ENCODE peak calls at places on chromosomes 1 and 21, in four cellular contexts. One of them, this sample, is unnamed.

GRCh38 chr1:78758493-78758892 is 108.9 kb downstream of the IFI44 start:
- DNase-seq in endothelial cell: no peak
- DNase-seq in GM03348: no peak
- DNase-seq in left lung: no peak
- DNase-seq in this sample: no peak

GRCh38 chr21:25640671-25641292 is 1.7 kb downstream of the JAM2 start:
- DNase-seq in left lung: no peak
- DNase-seq in endothelial cell: no peak
- DNase-seq in GM03348: no peak
- DNase-seq in this sample: no peak

GRCh38 chr1:89523597-89524368 is 846 bp upstream of the LRRC8B start:
- DNase-seq in left lung: peak; percentile 22
- DNase-seq in GM03348: peak; percentile 7
- DNase-seq in endothelial cell: no peak
- DNase-seq in this sample: peak; percentile 26

GRCh38 chr21:42614811-42615342 is 38.5 kb upstream of the PDE9A start:
- DNase-seq in left lung: no peak
- DNase-seq in endothelial cell: no peak
- DNase-seq in GM03348: no peak
- DNase-seq in this sample: no peak

GRCh38 chr1:54428838-54429513 is 22.8 kb upstream of the SSBP3 start:
- DNase-seq in left lung: no peak
- DNase-seq in endothelial cell: no peak
- DNase-seq in GM03348: no peak
- DNase-seq in this sample: no peak

GRCh38 chr21:26710155-26710554 is 135.1 kb downstream of the ADAMTS1 start:
- DNase-seq in endothelial cell: no peak
- DNase-seq in left lung: no peak
- DNase-seq in GM03348: no peak
- DNase-seq in this sample: no peak

GRCh38 chr1:210239295-210240155 is 6.9 kb downstream of the SERTAD4 start:
- DNase-seq in left lung: no peak
- DNase-seq in GM03348: peak; percentile 77
- DNase-seq in endothelial cell: peak; percentile 41
- DNase-seq in this sample: no peak

GRCh38 chr1:58748625-58749198 is 35.1 kb downstream of the JUN start:
- DNase-seq in endothelial cell: no peak
- DNase-seq in GM03348: no peak
- DNase-seq in left lung: no peak
- DNase-seq in this sample: no peak

GRCh38 chr1:2127181-2128145 is 67.1 kb downstream of the FAAP20 start:
- DNase-seq in endothelial cell: no peak
- DNase-seq in left lung: peak; percentile 84
- DNase-seq in GM03348: no peak
- DNase-seq in this sample: no peak

GRCh38 chr1:230087722-230088115 is 20.7 kb downstream of the GALNT2 start:
- DNase-seq in left lung: no peak
- DNase-seq in GM03348: no peak
- DNase-seq in endothelial cell: no peak
- DNase-seq in this sample: no peak

GRCh38 chr21:24205317-24205716 is 1402.0 kb downstream of the MRPL39 start:
- DNase-seq in endothelial cell: no peak
- DNase-seq in left lung: no peak
- DNase-seq in GM03348: no peak
- DNase-seq in this sample: no peak

GRCh38 chr1:94974824-94975223 is 47.9 kb upstream of the CNN3 start:
- DNase-seq in left lung: no peak
- DNase-seq in endothelial cell: no peak
- DNase-seq in GM03348: peak; percentile 67
- DNase-seq in this sample: no peak

GRCh38 chr1:155037043-155037442 is 3.4 kb downstream of the DCST1 start:
- DNase-seq in endothelial cell: no peak
- DNase-seq in GM03348: no peak
- DNase-seq in left lung: no peak
- DNase-seq in this sample: no peak

GRCh38 chr1:22428672-22429071 is 23.0 kb upstream of the ZBTB40 start:
- DNase-seq in GM03348: peak; percentile 71
- DNase-seq in endothelial cell: no peak
- DNase-seq in left lung: no peak
- DNase-seq in this sample: peak; percentile 27

GRCh38 chr1:88646852-88647645 is 37.0 kb upstream of the PKN2 start:
- DNase-seq in endothelial cell: no peak
- DNase-seq in GM03348: no peak
- DNase-seq in left lung: no peak
- DNase-seq in this sample: no peak

GRCh38 chr1:10114746-10115145 is 82.0 kb downstream of the UBE4B start:
- DNase-seq in endothelial cell: no peak
- DNase-seq in left lung: no peak
- DNase-seq in GM03348: no peak
- DNase-seq in this sample: no peak

GRCh38 chr1:4048076-4048475 is 148.0 kb upstream of the C1orf174 start:
- DNase-seq in left lung: peak; percentile 53
- DNase-seq in endothelial cell: no peak
- DNase-seq in GM03348: no peak
- DNase-seq in this sample: no peak

GRCh38 chr21:46150491-46151121 is 4.8 kb downstream of the FTCD start:
- DNase-seq in GM03348: no peak
- DNase-seq in left lung: peak; percentile 71
- DNase-seq in endothelial cell: no peak
- DNase-seq in this sample: no peak

GRCh38 chr1:39672551-39672947 is 642 bp upstream of the NT5C1A start:
- DNase-seq in endothelial cell: peak; percentile 44
- DNase-seq in left lung: no peak
- DNase-seq in GM03348: no peak
- DNase-seq in this sample: no peak

GRCh38 chr1:180911640-180912161 is 996 bp upstream of the KIAA1614 start:
- DNase-seq in GM03348: peak; percentile 58
- DNase-seq in left lung: no peak
- DNase-seq in endothelial cell: no peak
- DNase-seq in this sample: no peak

GRCh38 chr1:187032982-187033705 is 204.4 kb downstream of the PLA2G4A start:
- DNase-seq in GM03348: no peak
- DNase-seq in left lung: no peak
- DNase-seq in endothelial cell: no peak
- DNase-seq in this sample: no peak

GRCh38 chr1:213374369-213374768 is 323.3 kb downstream of the RPS6KC1 start:
- DNase-seq in GM03348: peak; percentile 82
- DNase-seq in left lung: no peak
- DNase-seq in endothelial cell: peak; percentile 87
- DNase-seq in this sample: peak; percentile 57

GRCh38 chr1:226730064-226730463 is 9.0 kb downstream of the ITPKB start:
- DNase-seq in GM03348: no peak
- DNase-seq in left lung: no peak
- DNase-seq in endothelial cell: no peak
- DNase-seq in this sample: no peak

GRCh38 chr1:169941982-169942830 is 48.5 kb upstream of the SCYL3 start:
- DNase-seq in GM03348: peak; percentile 20
- DNase-seq in endothelial cell: no peak
- DNase-seq in left lung: no peak
- DNase-seq in this sample: no peak

GRCh38 chr1:205920861-205921558 is 22.2 kb downstream of the SLC26A9 start:
- DNase-seq in GM03348: no peak
- DNase-seq in left lung: no peak
- DNase-seq in endothelial cell: no peak
- DNase-seq in this sample: no peak

GRCh38 chr21:35477622-35478021 is 428.5 kb upstream of the RUNX1 start:
- DNase-seq in left lung: no peak
- DNase-seq in GM03348: no peak
- DNase-seq in endothelial cell: no peak
- DNase-seq in this sample: no peak

GRCh38 chr1:54284781-54285563 is 85.0 kb downstream of the MRPL37 start:
- DNase-seq in endothelial cell: no peak
- DNase-seq in left lung: no peak
- DNase-seq in GM03348: no peak
- DNase-seq in this sample: no peak

GRCh38 chr1:236020359-236021000 is 44.4 kb downstream of the NID1 start:
- DNase-seq in endothelial cell: no peak
- DNase-seq in left lung: no peak
- DNase-seq in GM03348: peak; percentile 73
- DNase-seq in this sample: no peak

GRCh38 chr1:92989936-92990582 is 28.8 kb upstream of the DIPK1A start:
- DNase-seq in GM03348: no peak
- DNase-seq in endothelial cell: no peak
- DNase-seq in left lung: no peak
- DNase-seq in this sample: no peak

GRCh38 chr21:46503922-46504539 is 45.3 kb downstream of the DIP2A start:
- DNase-seq in GM03348: no peak
- DNase-seq in endothelial cell: no peak
- DNase-seq in left lung: no peak
- DNase-seq in this sample: peak; percentile 20

GRCh38 chr1:93846151-93846928 is 32.7 kb downstream of the DNTTIP2 start:
- DNase-seq in GM03348: peak; percentile 88
- DNase-seq in left lung: peak; percentile 97
- DNase-seq in endothelial cell: peak; percentile 83
- DNase-seq in this sample: peak; percentile 72

GRCh38 chr1:121448851-121449250 is 264.1 kb downstream of the SRGAP2C start:
- DNase-seq in GM03348: no peak
- DNase-seq in left lung: no peak
- DNase-seq in endothelial cell: no peak
- DNase-seq in this sample: no peak

This sample was measured in GM19239.